ENCODE peak calls at places on chromosomes 5 and 9, in four cellular contexts. P, A, I and O are unnamed samples.

GRCh38 chr5:66814146-66814991 is 218.2 kb downstream of the MAST4 start:
- DNase-seq in P (no peak), A (no peak), I (peak), O (peak)

GRCh38 chr9:85173967-85174366 is 504.4 kb downstream of the NTRK2 start:
- DNase-seq in P (no peak), A (no peak), I (no peak), O (no peak)

GRCh38 chr5:73983661-73984060 is 357.7 kb downstream of the ARHGEF28 start:
- DNase-seq in P (no peak), A (no peak), I (no peak), O (peak)

GRCh38 chr9:2576631-2577030 is 45.0 kb upstream of the VLDLR start:
- DNase-seq in P (no peak), A (no peak), I (no peak), O (no peak)

GRCh38 chr9:137614631-137615386 is 4.0 kb upstream of the EHMT1 start:
- DNase-seq in P (no peak), A (no peak), I (no peak), O (no peak)

GRCh38 chr5:1885476-1885755 is 2.7 kb upstream of the IRX4 start:
- DNase-seq in P (no peak), A (no peak), I (no peak), O (no peak)

GRCh38 chr5:83827111-83827541 is 106.5 kb upstream of the HAPLN1 start:
- DNase-seq in P (no peak), A (no peak), I (peak), O (no peak)

GRCh38 chr5:143920772-143921171 is 108.8 kb downstream of the HMHB1 start:
- DNase-seq in P (no peak), A (no peak), I (peak), O (no peak)

GRCh38 chr5:58019614-58020013 is 440.3 kb downstream of the PLK2 start:
- DNase-seq in P (peak), A (no peak), I (peak), O (no peak)

GRCh38 chr5:96440185-96440538 is 7.1 kb upstream of the PCSK1 start:
- DNase-seq in P (no peak), A (no peak), I (no peak), O (no peak)

GRCh38 chr9:120857902-120858301 is 15.2 kb upstream of the PSMD5 start:
- DNase-seq in P (no peak), A (no peak), I (no peak), O (no peak)

GRCh38 chr9:131112374-131113159 is 12.8 kb upstream of the NUP214 start:
- DNase-seq in P (no peak), A (no peak), I (peak), O (no peak)

GRCh38 chr9:112348993-112349333 is 15.5 kb upstream of the PTBP3 start:
- DNase-seq in P (no peak), A (no peak), I (no peak), O (no peak)

GRCh38 chr9:115117999-115118470 is at the start of gene TNC:
- DNase-seq in P (peak), A (peak), I (peak), O (peak)

GRCh38 chr5:13625616-13626198 is 318.8 kb downstream of the DNAH5 start:
- DNase-seq in P (no peak), A (no peak), I (no peak), O (no peak)

GRCh38 chr9:127837346-127837745 is 17.1 kb downstream of the ENG start:
- DNase-seq in P (no peak), A (no peak), I (no peak), O (no peak)

GRCh38 chr5:42953061-42953460 is 87.1 kb downstream of the ANXA2R start:
- DNase-seq in P (no peak), A (no peak), I (no peak), O (no peak)

GRCh38 chr9:72443855-72444254 is 77.6 kb upstream of the TMC1 start:
- DNase-seq in P (no peak), A (no peak), I (no peak), O (peak)

GRCh38 chr5:2534251-2534650 is 217.2 kb downstream of the IRX2 start:
- DNase-seq in P (no peak), A (no peak), I (no peak), O (no peak)

GRCh38 chr5:62214701-62215100 is 91.3 kb upstream of the KIF2A start:
- DNase-seq in P (no peak), A (no peak), I (no peak), O (peak)

GRCh38 chr5:30194595-30194994 is 998.9 kb upstream of the CDH6 start:
- DNase-seq in P (no peak), A (no peak), I (no peak), O (no peak)